ENCODE peak calls at places on chromosomes 4 and X, in eight cellular contexts. D, N, C, R, U, P, J and X are unnamed samples.

GRCh38 chr4:173167793-173168395 is 717 bp upstream of the GALNT7 start:
- DNase-seq in D (no peak), N (peak), C (peak), R (no peak), U (no peak), P (peak), J (no peak), X (peak)

GRCh38 chr4:182143822-182144620 is 99.2 kb upstream of the TENM3 start:
- DNase-seq in D (no peak), N (peak), C (no peak), R (peak), U (peak), P (peak), J (peak), X (peak)

GRCh38 chr4:110614981-110615365 is 7.9 kb downstream of the PITX2 start:
- DNase-seq in D (no peak), N (no peak), C (no peak), R (no peak), U (no peak), P (no peak), J (no peak), X (no peak)

GRCh38 chr4:186554485-186554884 is 882 bp downstream of the MTNR1A start:
- DNase-seq in D (no peak), N (peak), C (peak), R (peak), U (no peak), P (peak), J (no peak), X (no peak)

GRCh38 chrX:43885617-43886016 is 3.4 kb upstream of the MAOB start:
- DNase-seq in D (no peak), N (no peak), C (no peak), R (no peak), U (no peak), P (no peak), J (no peak), X (no peak)

GRCh38 chr4:10456270-10457254 is 664 bp downstream of the ZNF518B start:
- DNase-seq in D (no peak), N (peak), C (peak), R (peak), U (peak), P (peak), J (no peak), X (peak)

GRCh38 chr4:158042591-158043030 is 130.2 kb downstream of the GASK1B start:
- DNase-seq in D (no peak), N (peak), C (no peak), R (peak), U (peak), P (peak), J (peak), X (no peak)

GRCh38 chr4:169815606-169816005 is 57.9 kb upstream of the HPF1 start:
- DNase-seq in D (no peak), N (peak), C (no peak), R (no peak), U (peak), P (peak), J (no peak), X (no peak)

GRCh38 chr4:156594619-156595018 is 377.0 kb downstream of the PDGFC start:
- DNase-seq in D (no peak), N (peak), C (peak), R (no peak), U (no peak), P (peak), J (no peak), X (peak)

GRCh38 chrX:21412883-21413282 is 38.7 kb downstream of the CNKSR2 start:
- DNase-seq in D (no peak), N (no peak), C (no peak), R (peak), U (no peak), P (peak), J (no peak), X (no peak)

GRCh38 chrX:46575586-46575985 is 2.0 kb downstream of the CHST7 start:
- DNase-seq in D (no peak), N (no peak), C (no peak), R (no peak), U (no peak), P (no peak), J (no peak), X (no peak)

GRCh38 chr4:99061048-99061447 is 27.5 kb downstream of the ADH5 start:
- DNase-seq in D (no peak), N (no peak), C (no peak), R (no peak), U (no peak), P (no peak), J (no peak), X (no peak)